ENCODE peak calls at places on chromosomes 4 and X, in seven cellular contexts. T is upper lobe of right lung; K is stimulated activated naive CD4-positive, alpha-beta T cell; R is psoas muscle; F is fibroblast of the conjunctiva; H is naive thymus-derived CD8-positive, alpha-beta T cell; P is KG1. O is an unnamed sample.

GRCh38 chr4:61275214-61275613 is 75.1 kb downstream of the ADGRL3 start:
- DNase-seq in T (no peak), K (no peak), R (no peak), P (no peak), H (no peak), F (no peak), O (no peak)

GRCh38 chr4:54063737-54064316 is 578 bp downstream of the CHIC2 start:
- DNase-seq in F (no peak), K (peak), R (peak), P (no peak), T (peak), H (peak), O (no peak)

GRCh38 chr4:126568652-126569580 is 1063.8 kb upstream of the INTU start:
- DNase-seq in T (no peak), K (no peak), P (no peak), F (no peak), H (no peak), R (no peak), O (peak)

GRCh38 chr4:155552180-155552579 is 114.5 kb upstream of the GUCY1A1 start:
- DNase-seq in P (no peak), F (no peak), R (no peak), H (no peak), K (no peak), T (no peak), O (no peak)

GRCh38 chr4:104589264-104589868 is 94.7 kb upstream of the CXXC4 start:
- DNase-seq in T (no peak), P (no peak), H (no peak), F (no peak), R (no peak), K (no peak), O (no peak)

GRCh38 chr4:38623260-38623659 is 40.7 kb upstream of the KLF3 start:
- DNase-seq in R (no peak), F (no peak), P (no peak), K (no peak), H (no peak), T (no peak), O (no peak)

GRCh38 chr4:147157860-147158701 is 212.4 kb upstream of the TTC29 start:
- DNase-seq in T (peak), R (peak), K (no peak), H (no peak), F (no peak), P (no peak), O (peak)

GRCh38 chr4:39324897-39325613 is 41.1 kb downstream of the RFC1 start:
- DNase-seq in F (no peak), H (no peak), T (no peak), P (no peak), K (no peak), R (no peak), O (no peak)

GRCh38 chr4:26490111-26490979 is at the start of gene CCKAR:
- DNase-seq in R (no peak), T (no peak), F (no peak), P (no peak), K (no peak), H (no peak), O (peak)

GRCh38 chrX:140572724-140573123 is 67.9 kb upstream of the SOX3 start:
- DNase-seq in P (no peak), R (no peak), K (no peak), H (no peak), F (peak), T (no peak), O (peak)

GRCh38 chr4:137267024-137267423 is 265.3 kb downstream of the PCDH18 start:
- DNase-seq in R (no peak), K (no peak), P (no peak), H (no peak), T (no peak), F (peak), O (no peak)

GRCh38 chr4:101870874-101871273 is 80.3 kb downstream of the BANK1 start:
- DNase-seq in P (no peak), H (no peak), F (no peak), R (no peak), T (no peak), K (no peak), O (no peak)

GRCh38 chr4:19239565-19239964 is 1012.1 kb upstream of the SLIT2 start:
- DNase-seq in T (no peak), R (no peak), F (no peak), H (no peak), P (no peak), K (no peak), O (no peak)

GRCh38 chr4:177119021-177119461 is 190.6 kb upstream of the NEIL3 start:
- DNase-seq in K (no peak), R (no peak), F (peak), T (no peak), H (no peak), P (no peak), O (no peak)

GRCh38 chrX:53133400-53133799 is 39.5 kb downstream of the KANTR start:
- DNase-seq in K (no peak), P (no peak), F (no peak), H (no peak), T (no peak), R (no peak), O (no peak)

GRCh38 chrX:153477039-153477438 is 6.7 kb upstream of the HAUS7 start:
- DNase-seq in P (no peak), H (no peak), R (no peak), F (no peak), T (no peak), K (no peak), O (no peak)

GRCh38 chr4:188092824-188093223 is 16.6 kb downstream of the TRIML2 start:
- DNase-seq in K (no peak), T (no peak), P (no peak), F (no peak), R (no peak), H (no peak), O (no peak)

GRCh38 chrX:1453390-1453783 is 678 bp upstream of the ASMTL start:
- DNase-seq in K (no peak), P (no peak), F (no peak), R (peak), T (no peak), H (no peak), O (peak)

GRCh38 chrX:3815896-3816664 is 102.6 kb upstream of the PRKX start:
- DNase-seq in R (peak), P (peak), H (no peak), K (peak), F (peak), T (peak), O (peak)

GRCh38 chr4:150874386-150875226 is 140.5 kb downstream of the LRBA start:
- DNase-seq in T (no peak), P (no peak), K (no peak), R (peak), F (no peak), H (no peak), O (no peak)

GRCh38 chrX:68365356-68365755 is 67.9 kb downstream of the OPHN1 start:
- DNase-seq in F (no peak), H (no peak), P (no peak), K (no peak), T (no peak), R (no peak), O (no peak)

GRCh38 chr4:77047037-77047436 is 28.8 kb downstream of the CCNI start:
- DNase-seq in F (no peak), P (no peak), H (no peak), K (no peak), R (no peak), T (no peak), O (no peak)

GRCh38 chr4:77196866-77197265 is 39.9 kb downstream of the CCNG2 start:
- DNase-seq in R (no peak), F (no peak), T (no peak), K (no peak), P (no peak), H (no peak), O (no peak)

GRCh38 chr4:147461161-147461560 is 19.7 kb upstream of the EDNRA start:
- DNase-seq in K (no peak), H (no peak), T (no peak), F (no peak), P (no peak), R (no peak), O (no peak)

GRCh38 chrX:50448565-50448964 is 22.1 kb downstream of the DGKK start:
- DNase-seq in P (no peak), R (no peak), H (no peak), F (no peak), T (no peak), K (no peak), O (no peak)

GRCh38 chr4:122086338-122086737 is 65.8 kb upstream of the BLTP1 start:
- DNase-seq in K (no peak), H (no peak), R (no peak), T (no peak), P (no peak), F (no peak), O (no peak)